ENCODE peak calls at places on chromosomes 16 and 17, in eight cellular contexts. Z, T, L, C, I, D, E and N are unnamed samples.

GRCh38 chr17:44108440-44109311 is 14.8 kb downstream of the HDAC5 start:
- DNase-seq in Z (peak; percentile 96), T (peak; percentile 96), L (peak; percentile 85), C (no peak), I (no peak), D (peak; percentile 96), E (peak; percentile 98), N (peak; percentile 90)

GRCh38 chr16:6891486-6891885 is 441.2 kb upstream of the RBFOX1 start:
- DNase-seq in Z (no peak), T (no peak), L (no peak), C (no peak), I (no peak), D (no peak), E (no peak), N (no peak)

GRCh38 chr17:44543213-44543904 is 13.9 kb upstream of the FZD2 start:
- DNase-seq in Z (no peak), T (no peak), L (no peak), C (no peak), I (peak; percentile 95), D (peak; percentile 98), E (no peak), N (no peak)

GRCh38 chr17:71760062-71760720 is 360.6 kb upstream of the SOX9 start:
- DNase-seq in Z (no peak), T (no peak), L (no peak), C (no peak), I (peak; percentile 93), D (no peak), E (no peak), N (no peak)

GRCh38 chr17:8063761-8064589 is 23.5 kb downstream of the ALOX12B start:
- DNase-seq in Z (no peak), T (no peak), L (no peak), C (peak; percentile 36), I (no peak), D (no peak), E (no peak), N (no peak)

GRCh38 chr17:72343911-72344310 is 223.1 kb downstream of the SOX9 start:
- DNase-seq in Z (no peak), T (no peak), L (no peak), C (no peak), I (no peak), D (no peak), E (no peak), N (no peak)

GRCh38 chr17:81664051-81664470 is 2.3 kb downstream of the OXLD1 start:
- DNase-seq in Z (no peak), T (no peak), L (no peak), C (no peak), I (peak; percentile 65), D (no peak), E (no peak), N (no peak)

GRCh38 chr17:73720187-73720834 is 76.1 kb upstream of the SDK2 start:
- DNase-seq in Z (no peak), T (no peak), L (no peak), C (peak; percentile 76), I (no peak), D (no peak), E (no peak), N (no peak)

GRCh38 chr16:7227193-7227825 is 105.3 kb upstream of the RBFOX1 start:
- DNase-seq in Z (no peak), T (no peak), L (no peak), C (no peak), I (no peak), D (no peak), E (no peak), N (no peak)

GRCh38 chr17:17227608-17228520 is 9.1 kb downstream of the FLCN start:
- DNase-seq in Z (peak; percentile 78), T (no peak), L (peak; percentile 68), C (peak; percentile 58), I (no peak), D (no peak), E (no peak), N (no peak)

GRCh38 chr17:49031965-49032928 is 35.1 kb downstream of the IGF2BP1 start:
- DNase-seq in Z (no peak), T (no peak), L (no peak), C (no peak), I (peak; percentile 94), D (peak; percentile 96), E (peak; percentile 60), N (no peak)

GRCh38 chr16:35255186-35255803 is 1795.9 kb downstream of the TP53TG3F start:
- DNase-seq in Z (no peak), T (no peak), L (no peak), C (no peak), I (no peak), D (no peak), E (no peak), N (no peak)

GRCh38 chr17:6755731-6756184 is at the start of gene XAF1:
- DNase-seq in Z (peak; percentile 52), T (peak; percentile 43), L (peak; percentile 26), C (peak; percentile 84), I (no peak), D (no peak), E (peak; percentile 54), N (no peak)

GRCh38 chr16:19886061-19886792 is 1.6 kb upstream of the GPRC5B start:
- DNase-seq in Z (peak; percentile 85), T (peak; percentile 82), L (peak; percentile 76), C (peak; percentile 88), I (peak; percentile 83), D (peak; percentile 43), E (peak; percentile 80), N (no peak)

DNA sequence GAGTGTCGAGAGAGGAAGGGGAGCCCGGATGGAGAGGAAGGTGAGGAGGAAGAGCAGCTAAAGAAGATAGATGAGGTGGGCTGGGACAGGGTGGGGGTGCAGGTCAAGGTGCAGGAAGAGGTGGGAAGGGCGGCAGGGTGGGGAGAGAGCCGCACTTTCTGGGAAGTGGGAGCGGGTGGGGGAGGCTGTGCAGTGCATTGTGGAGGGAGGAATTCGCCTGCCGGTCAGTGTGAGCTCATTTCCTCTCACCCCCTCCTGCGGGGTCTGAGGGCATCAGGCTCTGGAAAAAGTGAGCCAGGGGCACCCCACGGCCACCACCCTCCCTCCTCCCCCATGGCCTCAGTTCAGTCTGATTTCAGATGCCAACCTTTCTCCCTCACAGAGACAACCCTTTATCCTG is 2.5 kb upstream of the ARHGAP23 start:
- DNase-seq in Z (no peak), T (no peak), L (no peak), C (no peak), I (no peak), D (no peak), E (no peak), N (no peak)
- H3K4me1 ChIP-seq in Z (peaks cover 41% of the 10 kb centered on the region), T (peaks cover 7% of the 10 kb centered on the region), L (peaks cover 88% of the 10 kb centered on the region), C (peaks cover 25% of the 10 kb centered on the region), I (peaks cover 12% of the 10 kb centered on the region), D (peaks cover 26% of the 10 kb centered on the region), E (peaks cover 39% of the 10 kb centered on the region), N (peaks cover 51% of the 10 kb centered on the region)

GRCh38 chr16:30949655-30950515 is 1.0 kb downstream of the ORAI3 start:
- DNase-seq in Z (peak; percentile 93), T (peak; percentile 73), L (peak; percentile 87), C (peak; percentile 89), I (peak; percentile 20), D (peak; percentile 19), E (peak; percentile 98), N (peak; percentile 91)
- TF ChIP-seq CTCF in Z (no peak), T (no peak), L (no peak), C (no peak), I (no peak), D (peak; percentile 12), E (no peak), N (no peak)

DNA sequence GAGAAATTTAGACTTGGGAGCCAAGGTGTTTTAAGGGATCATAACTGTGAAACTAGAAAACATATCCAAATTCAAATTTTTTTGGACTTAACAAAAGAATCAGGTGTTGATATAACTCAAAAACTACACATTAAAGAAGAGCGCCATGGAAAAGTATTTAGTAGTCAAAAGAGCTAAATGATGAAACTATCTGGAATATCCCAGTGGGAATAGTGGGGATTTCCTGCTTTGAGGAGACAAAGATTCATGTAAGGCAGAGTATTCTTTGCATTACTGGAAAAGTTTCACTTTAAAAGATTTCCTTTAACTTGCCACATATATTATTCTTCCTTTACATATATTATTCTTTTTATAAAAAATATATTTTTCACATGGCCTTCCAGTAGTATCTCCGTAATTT is 40.3 kb upstream of the VPS4A start:
- DNase-seq in Z (no peak), T (no peak), L (no peak), C (no peak), I (no peak), D (no peak), E (no peak), N (no peak)
- H3K4me1 ChIP-seq in Z (peaks cover 6% of the 10 kb centered on the region), T (peaks cover 2% of the 10 kb centered on the region), L (peaks cover 12% of the 10 kb centered on the region), C (no peaks in the 10 kb centered on the region), I (no peaks in the 10 kb centered on the region), D (no peaks in the 10 kb centered on the region), E (peaks cover 2% of the 10 kb centered on the region), N (peaks cover 6% of the 10 kb centered on the region)

GRCh38 chr17:68353121-68353521 is 61.8 kb downstream of the ARSG start:
- DNase-seq in Z (no peak), T (no peak), L (no peak), C (no peak), I (peak; percentile 29), D (no peak), E (no peak), N (no peak)
- TF ChIP-seq CTCF in Z (no peak), T (no peak), L (no peak), C (no peak), I (no peak), D (no peak), E (no peak), N (no peak)

GRCh38 chr16:81610144-81610842 is 165.7 kb downstream of the CMIP start:
- DNase-seq in Z (peak; percentile 87), T (peak; percentile 78), L (peak; percentile 81), C (no peak), I (peak; percentile 42), D (no peak), E (peak; percentile 92), N (peak; percentile 27)

GRCh38 chr16:81610936-81611335 is 166.3 kb downstream of the CMIP start:
- DNase-seq in Z (no peak), T (no peak), L (no peak), C (no peak), I (no peak), D (no peak), E (no peak), N (no peak)

GRCh38 chr16:81607805-81608514 is 163.4 kb downstream of the CMIP start:
- DNase-seq in Z (no peak), T (no peak), L (no peak), C (no peak), I (no peak), D (no peak), E (no peak), N (no peak)

GRCh38 chr16:81608515-81609209 is 164.1 kb downstream of the CMIP start:
- DNase-seq in Z (no peak), T (no peak), L (no peak), C (no peak), I (no peak), D (no peak), E (no peak), N (no peak)

GRCh38 chr16:81609323-81609892 is 164.8 kb downstream of the CMIP start:
- DNase-seq in Z (no peak), T (no peak), L (no peak), C (no peak), I (no peak), D (no peak), E (no peak), N (no peak)
- H3K4me1 ChIP-seq in Z (peaks cover 11% of the 10 kb centered on the region), T (peaks cover 18% of the 10 kb centered on the region), L (peaks cover 68% of the 10 kb centered on the region), C (no peaks in the 10 kb centered on the region), I (peaks cover 27% of the 10 kb centered on the region), D (peaks cover 62% of the 10 kb centered on the region), E (peaks cover 39% of the 10 kb centered on the region), N (peaks cover 25% of the 10 kb centered on the region)